ENCODE peak calls at places on chromosomes 5 and 9, in four cellular contexts. T is K562, Y is H1, S is GM12878. F is an unnamed sample.

GRCh38 chr5:6154216-6154615 is 224.1 kb downstream of the MED10 start:
- DNase-seq in T (no peak), Y (no peak), S (no peak), F (no peak)

GRCh38 chr5:151075698-151076331 is 5.0 kb downstream of the TNIP1 start:
- DNase-seq in T (no peak), Y (no peak), S (no peak), F (no peak)

GRCh38 chr9:136621019-136621733 is 41.5 kb upstream of the EGFL7 start:
- DNase-seq in T (no peak), Y (no peak), S (no peak), F (no peak)

GRCh38 chr5:137629646-137630045 is 106.2 kb downstream of the KLHL3 start:
- DNase-seq in T (peak), Y (peak), S (peak), F (peak)

GRCh38 chr5:142143878-142144277 is 35.3 kb downstream of the NDFIP1 start:
- DNase-seq in T (peak), Y (no peak), S (no peak), F (peak)

GRCh38 chr5:109411627-109412026 is 1.9 kb upstream of the PJA2 start:
- DNase-seq in T (peak), Y (no peak), S (no peak), F (no peak)

GRCh38 chr9:88236531-88237453 is 98.5 kb upstream of the SPATA31C2 start:
- DNase-seq in T (no peak), Y (no peak), S (no peak), F (no peak)

GRCh38 chr5:41637869-41638268 is 127.5 kb upstream of the PLCXD3 start:
- DNase-seq in T (no peak), Y (no peak), S (no peak), F (no peak)

GRCh38 chr5:179225387-179225786 is 119.9 kb downstream of the ADAMTS2 start:
- DNase-seq in T (no peak), Y (no peak), S (no peak), F (no peak)

GRCh38 chr9:107487521-107488399 is 1.8 kb downstream of the KLF4 start:
- DNase-seq in T (no peak), Y (peak), S (no peak), F (no peak)

GRCh38 chr5:10452768-10453331 is 11.2 kb downstream of the ROPN1L start:
- DNase-seq in T (peak), Y (no peak), S (peak), F (peak)

GRCh38 chr5:106397700-106398099 is 1273.0 kb downstream of the EFNA5 start:
- DNase-seq in T (no peak), Y (no peak), S (no peak), F (no peak)
- TF ChIP-seq HDAC6 in T (no peak), Y (no peak), S (no peak), F (no peak)

DNA sequence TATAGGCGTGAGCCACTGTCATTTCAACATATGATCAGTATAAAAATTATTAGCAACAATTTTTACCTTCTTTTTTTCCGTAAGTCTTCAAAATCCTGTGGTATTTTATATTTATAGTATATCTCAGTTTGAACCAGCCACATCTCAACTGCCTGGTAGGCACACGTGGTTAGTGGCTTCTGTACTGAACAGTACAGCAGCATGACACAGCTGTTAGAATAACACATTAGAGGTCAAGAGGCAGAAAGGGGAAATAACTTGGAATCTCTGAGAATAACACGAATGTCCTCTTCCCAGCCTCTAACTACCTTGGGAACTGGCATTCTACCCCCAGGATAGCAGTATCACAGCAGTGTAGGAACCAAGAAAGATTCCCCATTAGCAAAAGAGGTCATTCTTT is 108.5 kb upstream of the IQGAP2 start:
- DNase-seq in T (no peak), Y (no peak), S (no peak), F (no peak)
- TF ChIP-seq HDAC6 in T (no peak), Y (no peak), S (no peak), F (no peak)

GRCh38 chr9:34176089-34176488 is 2.8 kb upstream of the UBAP1 start:
- DNase-seq in T (no peak), Y (no peak), S (no peak), F (no peak)
- TF ChIP-seq HDAC6 in T (no peak), Y (no peak), S (no peak), F (no peak)

GRCh38 chr9:126663661-126664072 is 49.9 kb downstream of the LMX1B start:
- DNase-seq in T (no peak), Y (no peak), S (no peak), F (no peak)
- TF ChIP-seq HDAC6 in T (no peak), Y (no peak), S (no peak), F (no peak)

DNA sequence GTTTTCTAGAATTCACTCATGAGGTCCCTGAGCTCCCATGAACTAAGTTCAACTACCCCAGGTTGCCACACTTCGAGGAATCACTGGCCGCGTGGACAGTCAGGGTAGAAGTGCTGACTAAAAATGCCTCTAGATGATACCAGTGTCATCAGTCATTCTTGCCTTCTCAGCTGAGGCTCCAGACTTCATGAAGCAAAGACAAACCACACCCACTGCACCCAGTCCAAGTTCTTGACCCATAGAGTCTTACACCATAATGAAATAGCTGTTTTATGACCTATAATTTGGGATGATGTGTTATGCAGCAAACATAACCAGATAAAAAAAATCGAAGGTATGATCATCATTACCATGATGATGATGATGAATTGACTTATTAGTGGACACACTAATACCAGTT is 632.9 kb upstream of the TLE4 start:
- DNase-seq in T (no peak), Y (no peak), S (no peak), F (no peak)
- TF ChIP-seq HDAC6 in T (no peak), Y (no peak), S (no peak), F (no peak)

GRCh38 chr9:12627091-12627490 is 66.1 kb upstream of the TYRP1 start:
- DNase-seq in T (no peak), Y (no peak), S (no peak), F (no peak)
- TF ChIP-seq HDAC6 in T (no peak), Y (no peak), S (no peak), F (no peak)

DNA sequence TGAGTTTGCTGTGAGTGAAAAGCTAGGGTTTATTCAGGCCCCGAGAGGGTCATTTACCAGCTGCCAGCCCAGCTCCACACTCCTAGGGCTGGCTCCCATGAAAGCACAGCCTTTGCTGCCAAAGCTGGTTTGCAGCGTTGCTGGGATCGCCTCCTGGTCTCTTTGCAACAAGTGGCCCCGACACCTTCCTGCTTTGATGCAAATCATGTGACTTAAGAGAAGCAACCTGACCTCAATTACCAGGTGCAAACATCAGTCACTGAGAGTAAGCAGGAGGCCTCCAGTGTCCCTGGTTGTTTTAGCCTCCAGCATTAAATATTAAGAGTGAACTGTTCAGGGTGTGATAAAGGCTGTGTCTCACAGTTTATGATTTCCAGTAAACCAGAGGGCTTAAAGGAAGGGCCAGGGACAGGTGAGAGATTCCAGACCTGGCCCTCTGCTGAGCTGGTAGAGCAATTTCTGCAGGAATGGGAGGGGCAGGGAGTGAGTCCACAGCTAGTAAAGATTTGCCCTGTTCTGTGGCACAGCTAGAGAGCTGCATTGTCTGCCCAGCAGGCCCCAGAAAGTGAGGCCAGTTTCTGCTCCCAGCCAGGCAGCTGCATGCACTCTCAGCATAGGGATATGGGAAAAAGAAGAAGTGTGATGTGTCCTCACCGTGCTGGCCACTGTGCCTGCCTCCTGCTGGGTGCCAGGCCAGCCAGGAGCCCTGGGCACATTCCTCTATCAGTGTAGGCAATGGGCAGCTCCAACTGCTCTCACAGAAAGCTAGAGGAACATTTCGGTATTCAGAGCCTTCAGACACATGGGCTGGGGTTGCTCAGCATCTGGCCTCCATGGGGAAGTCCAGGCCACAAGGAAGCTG is 58.0 kb downstream of the SLC22A5 start:
- DNase-seq in T (no peak), Y (peak), S (no peak), F (no peak)
- TF ChIP-seq HDAC6 in T (no peak), Y (no peak), S (no peak), F (no peak)

GRCh38 chr5:74616236-74617146 is 24.0 kb downstream of the ENC1 start:
- DNase-seq in T (no peak), Y (no peak), S (no peak), F (no peak)
- TF ChIP-seq HDAC6 in T (no peak), Y (no peak), S (no peak), F (no peak)

DNA sequence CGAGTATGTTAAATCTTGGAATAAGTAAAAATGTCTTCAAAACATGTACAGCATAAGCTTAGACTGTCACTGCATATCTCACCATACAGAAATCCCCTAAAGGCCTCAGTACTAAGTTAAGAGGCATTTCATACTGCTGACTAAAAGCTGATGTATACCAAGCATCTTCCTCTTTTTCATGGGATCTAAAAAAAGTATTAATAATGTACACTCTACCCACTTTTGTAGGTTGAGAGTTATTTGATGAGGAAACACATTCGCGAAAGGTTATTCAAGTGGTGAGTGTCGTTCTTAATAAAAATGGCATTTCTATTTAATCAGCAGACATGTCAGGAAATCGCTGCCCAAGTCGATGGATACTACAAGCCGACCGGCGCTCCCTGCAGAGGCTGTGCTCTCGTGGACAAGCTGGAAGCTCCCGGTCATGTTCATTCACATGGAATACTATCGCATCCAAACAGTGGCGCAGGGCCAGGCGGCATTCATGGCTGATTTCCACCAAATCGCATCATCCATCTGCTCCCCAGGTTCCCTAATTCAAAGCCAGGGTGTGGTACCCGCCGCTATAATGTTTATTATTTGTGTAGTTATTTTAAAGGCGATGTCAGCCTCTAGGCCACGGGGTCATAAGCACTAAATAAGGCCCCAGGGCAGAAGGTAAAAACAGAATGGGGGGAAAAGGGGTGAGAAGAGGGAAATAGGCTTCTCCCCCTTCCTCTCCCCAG is 697 bp downstream of the SGTB start:
- DNase-seq in T (peak), Y (no peak), S (no peak), F (peak)
- TF ChIP-seq HDAC6 in T (no peak), Y (no peak), S (no peak), F (no peak)

F was measured in HepG2.